ENCODE peak calls at places on chromosomes 1 and 21, in nine cellular contexts. M is astrocyte, H is pancreas, L is upper lobe of right lung, X is tibial artery, V is neural progenitor cell, K is brain microvascular endothelial cell, Y is fibroblast of lung, O is tibial nerve. C is an unnamed sample.

GRCh38 chr1:109619655-109620395 is at the start of gene AMPD2:
- DNase-seq in M (peak; percentile 82), H (peak; percentile 84), L (peak; percentile 90), X (peak; percentile 85), V (peak; percentile 83), K (peak; percentile 79), Y (peak; percentile 86), O (peak; percentile 74), C (peak; percentile 84)

GRCh38 chr1:55534565-55535091 is 319.5 kb upstream of the USP24 start:
- DNase-seq in M (no peak), H (no peak), L (no peak), X (no peak), V (no peak), K (no peak), Y (no peak), O (no peak), C (no peak)

GRCh38 chr1:91731815-91732214 is 154.1 kb downstream of the TGFBR3 start:
- DNase-seq in M (peak; percentile 69), H (no peak), L (no peak), X (no peak), V (no peak), K (no peak), Y (peak; percentile 75), O (no peak), C (no peak)

GRCh38 chr21:34078915-34079314 is 5.5 kb downstream of the MRPS6 start:
- DNase-seq in M (no peak), H (no peak), L (no peak), X (no peak), V (no peak), K (no peak), Y (no peak), O (no peak), C (no peak)

GRCh38 chr1:33275706-33276572 is 19.6 kb downstream of the ZNF362 start:
- DNase-seq in M (no peak), H (no peak), L (peak; percentile 51), X (peak; percentile 14), V (no peak), K (no peak), Y (no peak), O (no peak), C (no peak)

GRCh38 chr21:43012596-43012995 is 38.2 kb downstream of the PKNOX1 start:
- DNase-seq in M (no peak), H (no peak), L (peak; percentile 29), X (no peak), V (no peak), K (no peak), Y (no peak), O (no peak), C (no peak)

GRCh38 chr1:213326666-213327317 is 275.8 kb downstream of the RPS6KC1 start:
- DNase-seq in M (peak; percentile 75), H (peak; percentile 45), L (peak; percentile 84), X (peak; percentile 66), V (no peak), K (peak; percentile 45), Y (peak; percentile 80), O (peak; percentile 50), C (no peak)

GRCh38 chr1:12386130-12386529 is 156.3 kb downstream of the VPS13D start:
- DNase-seq in M (peak; percentile 26), H (peak; percentile 47), L (no peak), X (no peak), V (no peak), K (no peak), Y (peak; percentile 30), O (no peak), C (no peak)

GRCh38 chr1:97006044-97006676 is 284.6 kb downstream of the PTBP2 start:
- DNase-seq in M (peak; percentile 92), H (no peak), L (no peak), X (no peak), V (no peak), K (peak; percentile 92), Y (peak; percentile 94), O (no peak), C (no peak)

GRCh38 chr1:98672184-98672583 is 10.7 kb downstream of the SNX7 start:
- DNase-seq in M (no peak), H (no peak), L (no peak), X (no peak), V (peak; percentile 24), K (no peak), Y (no peak), O (no peak), C (no peak)

GRCh38 chr1:58966917-58967733 is 183.3 kb upstream of the JUN start:
- DNase-seq in M (no peak), H (no peak), L (no peak), X (no peak), V (no peak), K (no peak), Y (no peak), O (no peak), C (no peak)

GRCh38 chr1:50251592-50252165 is 143.0 kb downstream of the ELAVL4 start:
- DNase-seq in M (no peak), H (no peak), L (no peak), X (no peak), V (peak; percentile 15), K (no peak), Y (no peak), O (no peak), C (peak; percentile 59)

DNA sequence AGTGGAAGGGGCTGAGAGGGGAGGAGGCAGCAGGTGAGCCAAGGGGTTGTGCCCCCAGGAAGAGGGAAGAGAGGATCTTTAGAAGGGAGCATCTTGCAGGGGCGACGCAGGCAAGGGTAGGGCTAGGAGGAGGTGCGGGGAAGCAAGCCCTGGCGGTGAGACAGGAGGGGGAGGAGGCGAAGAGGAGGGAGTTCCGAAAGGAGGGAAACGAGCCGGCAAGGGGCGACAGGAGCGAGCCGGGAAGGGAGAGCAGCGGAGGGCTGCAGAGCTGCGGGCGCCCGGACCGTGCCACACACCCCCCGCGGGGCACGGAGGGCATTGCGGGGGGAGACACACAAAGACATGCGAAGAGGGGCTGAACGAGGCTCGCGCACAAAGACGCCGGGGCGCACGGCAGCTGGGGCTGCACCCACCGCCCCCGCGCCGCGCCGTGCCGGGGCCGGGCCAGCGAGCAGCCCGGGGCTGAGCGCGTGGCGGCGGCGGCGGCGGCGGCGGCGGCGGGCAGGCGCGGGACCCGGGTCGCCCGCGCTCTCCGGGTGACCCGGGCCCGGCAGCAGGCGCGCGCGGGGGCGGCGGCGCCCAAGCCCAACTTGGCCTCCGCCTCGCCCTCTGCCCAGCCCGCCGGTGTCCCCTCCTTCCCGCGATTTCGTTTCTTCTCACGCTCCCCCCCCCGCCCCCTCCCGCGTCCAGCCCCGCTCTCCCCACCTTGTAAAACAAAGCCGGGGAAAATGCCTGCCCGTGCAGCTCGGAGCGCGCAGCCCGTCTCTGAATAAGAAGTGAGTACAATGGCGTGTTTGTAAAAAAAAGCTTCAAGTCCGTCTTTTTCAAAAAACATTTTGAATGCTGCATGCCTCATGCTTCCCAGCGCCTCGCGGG is at the start of gene KCNK2:
- DNase-seq in M (peak; percentile 10), H (no peak), L (peak; percentile 53), X (no peak), V (peak; percentile 70), K (no peak), Y (peak; percentile 34), O (no peak), C (no peak)
- TF ChIP-seq CTCF in M (no peak), H (no peak), L (no peak), X (no peak), V (no peak), K (peak; percentile 14), Y (no peak), O (no peak), C (no peak)

DNA sequence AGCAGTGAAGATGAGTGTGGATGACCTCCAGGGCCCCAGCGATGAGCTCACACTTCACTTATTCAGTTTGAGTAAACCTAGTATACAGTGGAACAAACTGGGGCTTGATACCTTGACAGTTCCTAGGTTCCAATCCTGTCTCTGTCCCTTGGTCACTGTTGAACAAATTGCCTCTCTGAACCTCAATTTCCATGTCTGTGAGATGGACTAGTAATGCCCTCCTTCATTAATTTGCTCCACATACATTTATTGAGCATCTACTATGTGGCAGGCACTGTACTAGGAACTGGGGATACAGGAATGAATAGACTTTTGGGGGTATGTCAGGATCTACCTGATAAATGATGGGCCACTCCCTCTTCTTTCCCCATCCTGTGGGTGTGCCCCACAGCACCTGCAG is 57.3 kb downstream of the SDC3 start:
- DNase-seq in M (no peak), H (no peak), L (no peak), X (no peak), V (no peak), K (no peak), Y (no peak), O (no peak), C (no peak)
- H3K27me3 ChIP-seq in M (no peaks in the 10 kb centered on the region), H (no peaks in the 10 kb centered on the region), L (no peaks in the 10 kb centered on the region), X (no peaks in the 10 kb centered on the region), V (peaks cover 8% of the 10 kb centered on the region), K (no peaks in the 10 kb centered on the region), Y (peaks cover 2% of the 10 kb centered on the region), O (no peaks in the 10 kb centered on the region), C (peaks cover 2% of the 10 kb centered on the region)

DNA sequence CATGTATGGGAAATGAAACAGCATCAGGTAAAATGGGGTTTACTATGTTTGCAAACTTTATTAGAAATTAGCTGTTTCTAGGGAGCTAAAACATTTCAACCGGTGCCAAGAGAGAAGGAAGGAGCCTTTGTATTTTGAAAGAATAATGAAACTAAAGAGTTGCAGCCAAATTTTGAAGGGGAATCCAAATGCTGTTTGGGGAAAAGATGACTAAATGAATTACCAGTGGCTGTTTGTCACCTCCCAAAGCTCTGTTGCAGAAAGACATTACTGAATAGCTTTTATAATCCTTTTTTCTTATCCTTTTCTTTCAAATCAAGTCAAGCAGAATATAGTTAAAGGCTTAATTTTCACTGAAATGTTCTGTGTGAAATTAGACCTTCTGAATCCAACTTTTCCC is 591.3 kb upstream of the ADGRL2 start:
- DNase-seq in M (no peak), H (no peak), L (no peak), X (no peak), V (no peak), K (no peak), Y (no peak), O (no peak), C (no peak)
- H3K4me3 ChIP-seq in M (no peak overlapping the region), H (no peak overlapping the region), L (no peak overlapping the region), X (no peak overlapping the region), V (no peak overlapping the region), K (no peak overlapping the region), Y (no peak overlapping the region), O (no peak overlapping the region), C (no peak overlapping the region)

GRCh38 chr1:189682591-189682990 is 795.1 kb downstream of the BRINP3 start:
- DNase-seq in M (no peak), H (no peak), L (no peak), X (no peak), V (no peak), K (no peak), Y (no peak), O (no peak), C (no peak)

GRCh38 chr1:189681252-189681919 is 796.3 kb downstream of the BRINP3 start:
- DNase-seq in M (no peak), H (no peak), L (no peak), X (no peak), V (no peak), K (no peak), Y (no peak), O (no peak), C (no peak)

GRCh38 chr1:189673223-189673622 is 804.4 kb downstream of the BRINP3 start:
- DNase-seq in M (no peak), H (no peak), L (no peak), X (no peak), V (no peak), K (no peak), Y (no peak), O (no peak), C (no peak)

DNA sequence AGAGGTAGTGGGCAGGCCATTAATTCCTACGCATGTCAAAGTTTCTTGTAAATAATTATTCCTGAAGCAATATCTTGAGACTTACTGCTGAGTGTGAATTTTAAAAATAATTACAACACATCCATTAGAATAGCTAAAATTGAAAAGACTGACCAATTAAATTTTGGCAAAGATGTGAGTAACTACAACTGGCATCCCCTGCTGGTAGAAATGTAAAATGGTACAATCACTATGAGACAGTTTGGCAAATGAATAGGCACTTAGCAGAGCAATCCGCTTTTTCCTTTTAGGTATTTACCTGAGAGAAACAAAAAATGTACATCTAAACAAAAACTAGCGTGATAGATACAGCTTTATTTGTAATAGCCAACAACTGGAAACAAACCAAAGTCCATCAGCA is 798.9 kb downstream of the BRINP3 start:
- DNase-seq in M (no peak), H (no peak), L (no peak), X (no peak), V (no peak), K (no peak), Y (no peak), O (no peak), C (no peak)
- TF ChIP-seq CTCF in M (peak; percentile 18), H (no peak), L (no peak), X (no peak), V (peak; percentile 53), K (peak; percentile 7), Y (peak; percentile 32), O (no peak), C (no peak)

C was measured in GM06990.